ENCODE peak calls at places on chromosomes 13 and 19, in four cellular contexts. One of them, this sample, is unnamed.

GRCh38 chr13:21567714-21568113 is 36.3 kb downstream of the MICU2 start:
- DNase-seq in C1 segment of cervical spinal cord: no peak
- DNase-seq in activated T-helper 1 cell treated with anti-CD3 and anti-CD28 coated beads, Interleukin-2, amount 50 U/mL, for 16 hours: no peak
- DNase-seq in mucosa of gallbladder: no peak
- DNase-seq in this sample: no peak

GRCh38 chr13:51541037-51541436 is 43.2 kb upstream of the WDFY2 start:
- DNase-seq in mucosa of gallbladder: no peak
- DNase-seq in activated T-helper 1 cell treated with anti-CD3 and anti-CD28 coated beads, Interleukin-2, amount 50 U/mL, for 16 hours: no peak
- DNase-seq in C1 segment of cervical spinal cord: no peak
- DNase-seq in this sample: no peak

GRCh38 chr13:79485014-79485441 is 4.1 kb downstream of the NDFIP2 start:
- DNase-seq in mucosa of gallbladder: peak
- DNase-seq in C1 segment of cervical spinal cord: no peak
- DNase-seq in activated T-helper 1 cell treated with anti-CD3 and anti-CD28 coated beads, Interleukin-2, amount 50 U/mL, for 16 hours: no peak
- DNase-seq in this sample: no peak

GRCh38 chr13:33496336-33496735 is 210.8 kb upstream of the STARD13 start:
- DNase-seq in activated T-helper 1 cell treated with anti-CD3 and anti-CD28 coated beads, Interleukin-2, amount 50 U/mL, for 16 hours: no peak
- DNase-seq in C1 segment of cervical spinal cord: no peak
- DNase-seq in mucosa of gallbladder: no peak
- DNase-seq in this sample: no peak

GRCh38 chr13:59424661-59425060 is 739.1 kb downstream of the DIAPH3 start:
- DNase-seq in activated T-helper 1 cell treated with anti-CD3 and anti-CD28 coated beads, Interleukin-2, amount 50 U/mL, for 16 hours: no peak
- DNase-seq in C1 segment of cervical spinal cord: no peak
- DNase-seq in mucosa of gallbladder: no peak
- DNase-seq in this sample: no peak

GRCh38 chr13:98782654-98783053 is 30.2 kb upstream of the SLC15A1 start:
- DNase-seq in mucosa of gallbladder: no peak
- DNase-seq in C1 segment of cervical spinal cord: no peak
- DNase-seq in activated T-helper 1 cell treated with anti-CD3 and anti-CD28 coated beads, Interleukin-2, amount 50 U/mL, for 16 hours: no peak
- DNase-seq in this sample: no peak

GRCh38 chr13:99307648-99308339 is 595 bp upstream of the GPR183 start:
- DNase-seq in C1 segment of cervical spinal cord: no peak
- DNase-seq in activated T-helper 1 cell treated with anti-CD3 and anti-CD28 coated beads, Interleukin-2, amount 50 U/mL, for 16 hours: peak
- DNase-seq in mucosa of gallbladder: no peak
- DNase-seq in this sample: no peak

GRCh38 chr13:33918199-33918932 is 100.4 kb downstream of the RFC3 start:
- DNase-seq in C1 segment of cervical spinal cord: no peak
- DNase-seq in activated T-helper 1 cell treated with anti-CD3 and anti-CD28 coated beads, Interleukin-2, amount 50 U/mL, for 16 hours: no peak
- DNase-seq in mucosa of gallbladder: no peak
- DNase-seq in this sample: no peak

GRCh38 chr19:51101171-51101865 is 6.9 kb downstream of the CTU1 start:
- DNase-seq in C1 segment of cervical spinal cord: no peak
- DNase-seq in mucosa of gallbladder: no peak
- DNase-seq in activated T-helper 1 cell treated with anti-CD3 and anti-CD28 coated beads, Interleukin-2, amount 50 U/mL, for 16 hours: no peak
- DNase-seq in this sample: no peak

This sample was measured in NCI-H526.